ENCODE peak calls at places on chromosome 12, in seven cellular contexts. S is CD8-positive, alpha-beta memory T cell; Z is heart right ventricle; U is CD4-positive, alpha-beta memory T cell; F is HepG2; D is testis; R is uterus. A is an unnamed sample.

GRCh38 chr12:2804390-2805145 is 7.9 kb upstream of the ITFG2 start:
- DNase-seq in U (no peak), F (no peak), R (peak), Z (peak), S (no peak), D (peak), A (no peak)

GRCh38 chr12:111428081-111428727 is 22.5 kb downstream of the SH2B3 start:
- DNase-seq in Z (no peak), D (no peak), U (no peak), S (no peak), R (no peak), F (no peak), A (no peak)

GRCh38 chr12:93896427-93896826 is 219.3 kb downstream of the CRADD start:
- DNase-seq in F (no peak), R (no peak), S (no peak), Z (no peak), D (no peak), U (no peak), A (no peak)

GRCh38 chr12:54009171-54010052 is 627 bp downstream of the HOXC8 start:
- DNase-seq in D (no peak), F (no peak), Z (no peak), S (no peak), U (no peak), R (no peak), A (no peak)

GRCh38 chr12:12529783-12530421 is 32.8 kb downstream of the DUSP16 start:
- DNase-seq in S (no peak), D (no peak), Z (no peak), F (no peak), U (no peak), R (no peak), A (no peak)

GRCh38 chr12:13670249-13670648 is 311.2 kb downstream of the GRIN2B start:
- DNase-seq in R (no peak), U (no peak), S (no peak), Z (no peak), D (no peak), F (no peak), A (no peak)

GRCh38 chr12:32483499-32483898 is 84.1 kb downstream of the FGD4 start:
- DNase-seq in S (no peak), F (no peak), U (no peak), Z (no peak), R (no peak), D (no peak), A (no peak)

GRCh38 chr12:70402597-70402996 is 36.5 kb downstream of the KCNMB4 start:
- DNase-seq in U (no peak), S (no peak), Z (no peak), F (no peak), R (no peak), D (no peak), A (no peak)

GRCh38 chr12:9064201-9064814 is 51.4 kb downstream of the A2M start:
- DNase-seq in F (peak), Z (peak), D (peak), U (peak), R (peak), S (peak), A (no peak)

GRCh38 chr12:57623811-57624390 is 9.1 kb downstream of the B4GALNT1 start:
- DNase-seq in D (no peak), R (no peak), F (no peak), S (no peak), Z (no peak), U (no peak), A (no peak)

DNA sequence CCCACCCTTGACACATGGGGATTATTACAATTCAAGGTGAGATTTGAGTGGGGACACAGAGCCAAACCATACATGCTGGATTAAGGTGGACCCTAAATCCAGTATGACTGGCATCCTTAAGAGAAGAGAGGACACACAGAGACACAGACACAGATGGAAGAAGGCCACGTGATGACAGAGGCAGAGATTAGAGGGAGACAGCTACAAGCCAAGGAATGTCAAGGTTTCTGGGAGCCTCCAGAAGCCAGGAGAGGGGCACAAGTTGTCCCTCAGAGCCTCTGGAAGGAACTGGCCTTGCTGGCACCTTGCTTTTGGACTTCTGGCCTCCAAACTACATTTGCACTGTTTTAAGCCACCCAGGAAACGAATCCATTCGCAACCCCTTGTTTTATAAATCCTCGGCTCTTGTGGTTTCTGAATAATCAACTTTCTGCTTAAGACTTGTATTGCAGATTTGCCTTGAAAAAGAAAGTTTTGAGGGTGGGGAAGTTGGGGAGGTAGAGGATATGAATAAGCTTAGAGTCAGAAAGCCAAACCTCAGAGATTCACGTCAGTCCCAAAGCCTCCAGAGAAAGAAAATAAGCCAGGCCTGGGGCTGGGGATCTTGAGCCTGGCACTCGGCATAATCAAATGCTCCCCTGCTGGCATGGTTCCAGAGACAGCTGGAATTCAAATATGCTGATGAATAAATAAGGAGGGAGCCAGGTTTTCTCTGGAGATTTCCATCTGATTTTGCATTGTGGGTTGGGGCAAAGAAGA is 224.2 kb upstream of the PWP1 start:
- DNase-seq in F (no peak), D (no peak), R (no peak), U (no peak), S (no peak), Z (no peak), A (no peak)
- H3K4me3 ChIP-seq in F (no peak), D (no peak), R (no peak), U (no peak), S (no peak), Z (no peak), A (no peak)

GRCh38 chr12:50634379-50634778 is 129.5 kb upstream of the ATF1 start:
- DNase-seq in F (no peak), Z (no peak), D (no peak), U (no peak), R (no peak), S (no peak), A (no peak)
- H3K27ac ChIP-seq in F (peak), Z (no peak), D (no peak), U (no peak), R (no peak), S (no peak), A (no peak)

GRCh38 chr12:5433840-5434646 is 2.1 kb downstream of the NTF3 start:
- DNase-seq in U (no peak), R (no peak), S (no peak), Z (no peak), F (no peak), D (no peak), A (no peak)
- H3K4me3 ChIP-seq in U (no peak), R (peak), S (no peak), Z (no peak), F (no peak), D (peak), A (no peak)

GRCh38 chr12:10068634-10069033 is 30.2 kb downstream of the CLEC1A start:
- DNase-seq in Z (no peak), R (no peak), F (no peak), S (no peak), U (no peak), D (no peak), A (no peak)
- H3K27ac ChIP-seq in Z (peak), R (peak), F (no peak), S (no peak), U (no peak), D (peak), A (no peak)

GRCh38 chr12:4273651-4274395 is at the start of gene CCND2:
- DNase-seq in D (peak), S (peak), R (peak), Z (peak), F (no peak), U (peak), A (peak)
- H3K4me3 ChIP-seq in D (peak), S (peak), R (peak), Z (peak), F (peak), U (peak), A (peak)

DNA sequence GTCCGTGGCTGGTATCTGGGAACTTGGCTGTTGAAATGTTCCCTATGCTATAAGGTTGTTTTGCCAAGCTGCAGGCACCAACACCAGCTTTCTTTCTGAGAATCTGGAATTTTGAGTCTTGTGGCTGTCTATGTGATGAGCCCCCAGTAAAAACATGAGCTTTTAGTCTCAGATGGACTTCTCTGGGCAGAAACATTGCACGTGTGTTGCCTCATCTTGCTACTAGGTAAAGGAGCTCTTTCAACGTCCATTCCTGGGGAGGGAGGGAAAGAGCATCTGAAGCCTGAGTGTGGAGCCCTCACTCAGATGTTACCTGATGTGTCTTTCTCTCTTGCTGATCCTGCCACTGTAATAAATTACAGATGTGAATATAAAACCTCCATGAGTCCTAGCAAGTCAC is 183.8 kb upstream of the LHX5 start:
- DNase-seq in U (no peak), D (no peak), S (no peak), R (no peak), Z (no peak), F (no peak), A (no peak)
- H3K27ac ChIP-seq in U (no peak), D (no peak), S (no peak), R (no peak), Z (no peak), F (no peak), A (no peak)

GRCh38 chr12:52075409-52075724 is 4.1 kb upstream of the SMIM41 start:
- DNase-seq in Z (no peak), F (no peak), U (no peak), D (no peak), R (no peak), S (no peak), A (no peak)
- H3K4me3 ChIP-seq in Z (no peak), F (no peak), U (no peak), D (no peak), R (no peak), S (no peak), A (no peak)

A was measured in effector memory CD4-positive, alpha-beta T cell.